ENCODE peak calls at places on chromosomes 1 and 21, in ten cellular contexts. One of them, this sample, is unnamed. For H3K27me3, the result is how much of the 10 kb centered on the place peaks cover.

GRCh38 chr1:39132505-39133339 is 71.8 kb upstream of the MACF1 start:
- DNase-seq in upper lobe of right lung: peak
- DNase-seq in fibroblast of lung: peak
- DNase-seq in cardiac muscle cell: peak
- DNase-seq in esophagus squamous epithelium: no peak
- DNase-seq in breast epithelium: peak
- DNase-seq in thoracic aorta: peak
- DNase-seq in mammary epithelial cell: peak
- DNase-seq in GM06990: no peak
- DNase-seq in hepatocyte: peak
- DNase-seq in this sample: peak

GRCh38 chr1:7281821-7282220 is 489.3 kb upstream of the VAMP3 start:
- DNase-seq in upper lobe of right lung: no peak
- DNase-seq in fibroblast of lung: peak
- DNase-seq in cardiac muscle cell: peak
- DNase-seq in esophagus squamous epithelium: no peak
- DNase-seq in breast epithelium: no peak
- DNase-seq in thoracic aorta: no peak
- DNase-seq in mammary epithelial cell: peak
- DNase-seq in GM06990: no peak
- DNase-seq in hepatocyte: no peak
- DNase-seq in this sample: no peak

GRCh38 chr1:95384570-95384969 is 150.6 kb downstream of the RWDD3 start:
- DNase-seq in upper lobe of right lung: no peak
- DNase-seq in fibroblast of lung: peak
- DNase-seq in cardiac muscle cell: peak
- DNase-seq in esophagus squamous epithelium: no peak
- DNase-seq in breast epithelium: no peak
- DNase-seq in thoracic aorta: no peak
- DNase-seq in mammary epithelial cell: peak
- DNase-seq in GM06990: no peak
- DNase-seq in hepatocyte: peak
- DNase-seq in this sample: peak

GRCh38 chr1:226736908-226737818 is 1.9 kb downstream of the ITPKB start:
- DNase-seq in upper lobe of right lung: peak
- DNase-seq in fibroblast of lung: peak
- DNase-seq in cardiac muscle cell: peak
- DNase-seq in esophagus squamous epithelium: no peak
- DNase-seq in breast epithelium: no peak
- DNase-seq in thoracic aorta: no peak
- DNase-seq in mammary epithelial cell: peak
- DNase-seq in GM06990: peak
- DNase-seq in hepatocyte: peak
- DNase-seq in this sample: peak

GRCh38 chr1:186374313-186375151 is 521 bp downstream of the TPR start:
- DNase-seq in upper lobe of right lung: no peak
- DNase-seq in fibroblast of lung: peak
- DNase-seq in cardiac muscle cell: peak
- DNase-seq in esophagus squamous epithelium: no peak
- DNase-seq in breast epithelium: no peak
- DNase-seq in thoracic aorta: no peak
- DNase-seq in mammary epithelial cell: peak
- DNase-seq in GM06990: peak
- DNase-seq in hepatocyte: peak
- DNase-seq in this sample: peak

GRCh38 chr1:247681288-247681897 is 1.9 kb upstream of the OR13G1 start:
- DNase-seq in upper lobe of right lung: no peak
- DNase-seq in fibroblast of lung: peak
- DNase-seq in cardiac muscle cell: peak
- DNase-seq in esophagus squamous epithelium: no peak
- DNase-seq in breast epithelium: no peak
- DNase-seq in thoracic aorta: no peak
- DNase-seq in mammary epithelial cell: peak
- DNase-seq in GM06990: no peak
- DNase-seq in hepatocyte: peak
- DNase-seq in this sample: peak

GRCh38 chr1:171441278-171441677 is 44.1 kb upstream of the PRRC2C start:
- DNase-seq in upper lobe of right lung: no peak
- DNase-seq in fibroblast of lung: peak
- DNase-seq in cardiac muscle cell: peak
- DNase-seq in esophagus squamous epithelium: no peak
- DNase-seq in breast epithelium: no peak
- DNase-seq in thoracic aorta: no peak
- DNase-seq in mammary epithelial cell: peak
- DNase-seq in GM06990: no peak
- DNase-seq in hepatocyte: no peak
- DNase-seq in this sample: peak

GRCh38 chr1:18962121-18962721 is 5.7 kb upstream of the IFFO2 start:
- DNase-seq in upper lobe of right lung: peak
- DNase-seq in fibroblast of lung: no peak
- DNase-seq in cardiac muscle cell: no peak
- DNase-seq in esophagus squamous epithelium: no peak
- DNase-seq in breast epithelium: peak
- DNase-seq in thoracic aorta: no peak
- DNase-seq in mammary epithelial cell: peak
- DNase-seq in GM06990: no peak
- DNase-seq in hepatocyte: no peak
- DNase-seq in this sample: no peak

DNA sequence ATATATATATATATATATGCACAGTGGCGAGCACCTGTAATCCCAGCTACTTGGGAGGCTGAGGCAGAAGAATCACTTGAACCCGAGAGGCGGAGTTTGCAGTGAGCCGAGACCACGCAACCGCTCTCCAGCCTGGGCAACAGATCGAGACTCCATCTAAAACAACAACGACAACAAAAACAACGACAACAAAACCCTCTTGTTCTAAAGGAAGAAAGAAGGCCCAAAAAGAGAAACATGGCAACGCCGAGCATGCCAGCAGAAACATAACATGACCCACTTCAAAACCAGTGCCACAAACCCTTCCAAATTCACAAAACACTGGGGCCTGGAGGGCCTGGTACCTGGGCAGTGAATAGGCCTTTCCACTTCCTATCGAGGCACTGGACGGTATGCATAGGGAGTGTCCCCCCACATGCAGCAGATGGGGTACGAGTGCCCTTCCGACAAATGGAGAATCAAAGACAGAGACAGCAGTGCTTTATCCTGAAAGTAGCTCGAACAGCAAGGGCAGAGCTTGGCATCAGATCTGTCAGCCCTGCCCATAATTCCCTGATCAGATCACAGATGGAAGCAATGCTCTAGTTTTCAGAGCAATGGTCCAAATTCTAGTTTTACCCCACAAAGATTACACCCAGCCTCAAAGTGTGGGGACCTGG is 52.0 kb downstream of the TOMM20 start:
- DNase-seq in upper lobe of right lung: no peak
- DNase-seq in fibroblast of lung: no peak
- DNase-seq in cardiac muscle cell: no peak
- DNase-seq in esophagus squamous epithelium: no peak
- DNase-seq in breast epithelium: no peak
- DNase-seq in thoracic aorta: no peak
- DNase-seq in mammary epithelial cell: no peak
- DNase-seq in GM06990: no peak
- DNase-seq in hepatocyte: no peak
- DNase-seq in this sample: no peak
- H3K4me3 ChIP-seq in upper lobe of right lung: no peak
- H3K4me3 ChIP-seq in fibroblast of lung: no peak
- H3K4me3 ChIP-seq in cardiac muscle cell: no peak
- H3K4me3 ChIP-seq in esophagus squamous epithelium: no peak
- H3K4me3 ChIP-seq in breast epithelium: no peak
- H3K4me3 ChIP-seq in thoracic aorta: no peak
- H3K4me3 ChIP-seq in mammary epithelial cell: no peak
- H3K4me3 ChIP-seq in GM06990: no peak
- H3K4me3 ChIP-seq in hepatocyte: no peak
- H3K4me3 ChIP-seq in this sample: no peak

DNA sequence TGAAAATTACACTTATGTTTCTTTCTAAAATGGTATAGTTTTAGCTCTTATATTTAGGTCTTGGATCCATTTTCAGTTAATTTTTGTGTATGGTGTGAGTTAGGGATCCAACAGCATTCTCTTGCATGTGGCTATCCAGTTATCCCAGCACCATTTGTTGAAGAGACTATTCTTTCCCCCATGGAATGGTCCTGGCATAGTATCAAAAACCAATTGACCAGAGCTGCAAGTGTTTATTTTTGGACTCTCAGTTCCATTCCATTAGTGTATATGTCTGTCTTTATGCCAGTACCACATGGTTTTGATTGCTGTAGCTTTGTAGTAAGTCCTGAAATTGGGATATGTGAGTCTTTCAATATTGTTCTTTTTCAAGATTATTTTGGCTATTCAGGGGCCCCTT is 14.3 kb downstream of the TTLL10 start:
- DNase-seq in upper lobe of right lung: no peak
- DNase-seq in fibroblast of lung: peak
- DNase-seq in cardiac muscle cell: no peak
- DNase-seq in esophagus squamous epithelium: no peak
- DNase-seq in breast epithelium: no peak
- DNase-seq in thoracic aorta: no peak
- DNase-seq in mammary epithelial cell: no peak
- DNase-seq in GM06990: no peak
- DNase-seq in hepatocyte: no peak
- DNase-seq in this sample: no peak
- H3K27me3 ChIP-seq in upper lobe of right lung: under half
- H3K27me3 ChIP-seq in fibroblast of lung: under half
- H3K27me3 ChIP-seq in cardiac muscle cell: under half
- H3K27me3 ChIP-seq in esophagus squamous epithelium: under half
- H3K27me3 ChIP-seq in breast epithelium: under half
- H3K27me3 ChIP-seq in thoracic aorta: under half
- H3K27me3 ChIP-seq in mammary epithelial cell: under half
- H3K27me3 ChIP-seq in GM06990: under half
- H3K27me3 ChIP-seq in hepatocyte: under half
- H3K27me3 ChIP-seq in this sample: under half

GRCh38 chr1:240691521-240692338 is 79.8 kb upstream of the GREM2 start:
- DNase-seq in upper lobe of right lung: no peak
- DNase-seq in fibroblast of lung: peak
- DNase-seq in cardiac muscle cell: peak
- DNase-seq in esophagus squamous epithelium: no peak
- DNase-seq in breast epithelium: no peak
- DNase-seq in thoracic aorta: no peak
- DNase-seq in mammary epithelial cell: no peak
- DNase-seq in GM06990: no peak
- DNase-seq in hepatocyte: peak
- DNase-seq in this sample: peak
- TF ChIP-seq CTCF in upper lobe of right lung: peak
- TF ChIP-seq CTCF in fibroblast of lung: peak
- TF ChIP-seq CTCF in cardiac muscle cell: peak
- TF ChIP-seq CTCF in esophagus squamous epithelium: peak
- TF ChIP-seq CTCF in breast epithelium: peak
- TF ChIP-seq CTCF in thoracic aorta: no peak
- TF ChIP-seq CTCF in mammary epithelial cell: no peak
- TF ChIP-seq CTCF in GM06990: no peak
- TF ChIP-seq CTCF in hepatocyte: peak
- TF ChIP-seq CTCF in this sample: peak

DNA sequence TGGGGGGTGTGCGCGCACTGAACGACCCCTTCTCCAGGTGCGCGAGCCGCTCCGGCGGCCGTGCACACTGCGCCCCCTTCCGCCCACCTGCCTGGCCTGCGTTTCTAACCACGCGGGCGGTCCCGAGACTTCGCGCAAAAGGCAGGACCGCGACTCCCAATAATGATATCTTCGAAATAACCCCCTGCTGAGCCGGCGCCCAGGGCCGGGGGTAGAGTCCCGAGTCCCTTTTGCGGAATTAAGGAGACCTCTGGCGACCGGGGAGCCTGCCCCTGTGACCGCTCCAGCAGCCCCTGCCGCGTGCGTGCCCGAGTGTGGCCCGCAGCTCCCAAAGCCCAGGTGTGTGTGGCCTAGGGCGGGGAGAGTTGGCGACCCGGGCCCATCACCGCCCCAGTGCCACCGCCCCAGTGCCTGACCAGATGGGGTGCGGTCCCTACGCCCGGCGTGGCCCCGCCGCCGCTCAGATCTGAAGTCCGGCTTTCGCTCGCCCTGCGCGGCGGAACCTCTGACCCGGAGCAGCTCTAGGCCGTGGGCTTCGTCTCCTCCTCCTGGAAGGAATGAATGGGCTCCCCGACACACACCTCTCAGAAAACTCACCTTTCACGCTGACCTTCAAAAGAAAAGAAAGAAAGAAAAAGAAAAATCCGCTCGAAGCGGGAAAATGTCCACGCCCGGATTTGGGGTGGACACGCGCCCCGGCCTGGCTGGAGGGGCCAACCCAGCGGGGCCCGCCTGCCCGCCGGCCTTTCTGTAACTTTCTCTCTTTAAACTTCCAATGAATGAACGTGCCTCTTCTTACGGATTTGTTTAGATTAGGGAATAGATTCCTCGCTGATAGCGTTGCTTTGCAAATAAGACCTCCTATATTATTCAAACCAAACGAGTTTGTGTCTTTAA is 5.5 kb upstream of the SIM2 start:
- DNase-seq in upper lobe of right lung: no peak
- DNase-seq in fibroblast of lung: no peak
- DNase-seq in cardiac muscle cell: no peak
- DNase-seq in esophagus squamous epithelium: no peak
- DNase-seq in breast epithelium: no peak
- DNase-seq in thoracic aorta: no peak
- DNase-seq in mammary epithelial cell: no peak
- DNase-seq in GM06990: no peak
- DNase-seq in hepatocyte: no peak
- DNase-seq in this sample: no peak
- H3K4me3 ChIP-seq in upper lobe of right lung: no peak
- H3K4me3 ChIP-seq in fibroblast of lung: no peak
- H3K4me3 ChIP-seq in cardiac muscle cell: peak
- H3K4me3 ChIP-seq in esophagus squamous epithelium: peak
- H3K4me3 ChIP-seq in breast epithelium: no peak
- H3K4me3 ChIP-seq in thoracic aorta: no peak
- H3K4me3 ChIP-seq in mammary epithelial cell: no peak
- H3K4me3 ChIP-seq in GM06990: no peak
- H3K4me3 ChIP-seq in hepatocyte: no peak
- H3K4me3 ChIP-seq in this sample: no peak

DNA sequence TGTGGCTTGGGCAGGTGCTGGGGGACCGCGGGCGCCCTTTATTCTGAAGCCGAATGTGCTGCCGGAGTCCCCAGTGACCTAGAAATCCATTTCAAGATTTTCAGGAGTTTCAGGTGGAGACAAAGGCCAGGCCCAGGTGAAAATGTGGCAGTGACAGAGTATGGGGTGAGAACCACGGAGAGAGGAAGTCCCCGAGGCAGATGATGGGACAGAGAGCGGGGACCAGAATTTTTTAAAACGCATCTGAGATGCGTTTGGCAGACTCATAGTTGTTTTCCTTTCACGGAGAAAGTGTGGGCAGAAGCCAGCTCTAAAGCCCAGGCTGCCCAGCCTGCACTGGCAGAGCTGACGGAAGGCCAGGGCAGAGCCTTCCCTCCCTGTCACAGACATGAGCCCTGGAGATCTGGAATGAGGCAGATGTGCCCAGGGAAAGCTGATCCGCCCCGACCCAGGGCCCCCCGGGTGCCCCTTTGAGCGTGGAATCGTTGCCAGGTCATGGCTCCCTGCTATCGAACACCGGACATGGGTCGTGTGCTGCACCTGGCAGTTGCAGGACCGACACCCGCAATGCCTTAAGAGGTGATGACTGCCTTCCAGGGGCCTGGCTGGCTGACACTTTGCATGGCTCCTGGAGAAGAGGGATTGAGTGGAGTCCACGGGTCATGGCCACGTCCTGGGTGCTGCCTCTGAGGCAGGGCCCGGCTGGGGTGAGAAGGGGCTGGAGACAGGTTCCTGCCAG is 6.5 kb upstream of the SLX9 start:
- DNase-seq in upper lobe of right lung: peak
- DNase-seq in fibroblast of lung: no peak
- DNase-seq in cardiac muscle cell: no peak
- DNase-seq in esophagus squamous epithelium: no peak
- DNase-seq in breast epithelium: no peak
- DNase-seq in thoracic aorta: no peak
- DNase-seq in mammary epithelial cell: no peak
- DNase-seq in GM06990: no peak
- DNase-seq in hepatocyte: no peak
- DNase-seq in this sample: no peak
- H3K27me3 ChIP-seq in upper lobe of right lung: under half
- H3K27me3 ChIP-seq in fibroblast of lung: under half
- H3K27me3 ChIP-seq in cardiac muscle cell: half or more
- H3K27me3 ChIP-seq in esophagus squamous epithelium: half or more
- H3K27me3 ChIP-seq in breast epithelium: under half
- H3K27me3 ChIP-seq in thoracic aorta: under half
- H3K27me3 ChIP-seq in mammary epithelial cell: under half
- H3K27me3 ChIP-seq in GM06990: under half
- H3K27me3 ChIP-seq in hepatocyte: under half
- H3K27me3 ChIP-seq in this sample: under half

This sample was measured in bronchial epithelial cell.